ENCODE peak calls at places on chromosomes 2 and 18, in five cellular contexts. One of them, this sample, is unnamed.
A peak's percentile ranks its signal among the peaks of the same experiment; 100 is the strongest.

GRCh38 chr18:3528251-3528650 is 78.3 kb downstream of the TGIF1 start:
- DNase-seq in nephron progenitor cell: no peak
- DNase-seq in Calu3: no peak
- DNase-seq in AG04450: no peak
- DNase-seq in neural crest cell: no peak
- DNase-seq in this sample: no peak

GRCh38 chr2:24586955-24587354 is 95.9 kb downstream of the NCOA1 start:
- DNase-seq in nephron progenitor cell: no peak
- DNase-seq in Calu3: no peak
- DNase-seq in AG04450: no peak
- DNase-seq in neural crest cell: no peak
- DNase-seq in this sample: no peak

GRCh38 chr2:150520887-150521664 is 33.6 kb upstream of the RND3 start:
- DNase-seq in nephron progenitor cell: no peak
- DNase-seq in Calu3: peak; percentile 47
- DNase-seq in AG04450: no peak
- DNase-seq in neural crest cell: no peak
- DNase-seq in this sample: no peak

GRCh38 chr2:2899826-2900225 is 477.8 kb downstream of the EIPR1 start:
- DNase-seq in nephron progenitor cell: no peak
- DNase-seq in Calu3: no peak
- DNase-seq in AG04450: no peak
- DNase-seq in neural crest cell: no peak
- DNase-seq in this sample: no peak

GRCh38 chr18:8367217-8367988 is 241.8 kb upstream of the RAB12 start:
- DNase-seq in nephron progenitor cell: peak; percentile 73
- DNase-seq in Calu3: peak; percentile 70
- DNase-seq in AG04450: no peak
- DNase-seq in neural crest cell: peak; percentile 50
- DNase-seq in this sample: no peak

GRCh38 chr18:49548266-49548665 is 13.6 kb upstream of the LIPG start:
- DNase-seq in nephron progenitor cell: no peak
- DNase-seq in Calu3: peak; percentile 41
- DNase-seq in AG04450: peak; percentile 72
- DNase-seq in neural crest cell: no peak
- DNase-seq in this sample: no peak

GRCh38 chr18:58176915-58177717 is 133.1 kb downstream of the NEDD4L start:
- DNase-seq in nephron progenitor cell: no peak
- DNase-seq in Calu3: peak; percentile 63
- DNase-seq in AG04450: peak; percentile 81
- DNase-seq in neural crest cell: no peak
- DNase-seq in this sample: peak; percentile 75

GRCh38 chr2:65159261-65159660 is 29.4 kb upstream of the RAB1A start:
- DNase-seq in nephron progenitor cell: no peak
- DNase-seq in Calu3: no peak
- DNase-seq in AG04450: no peak
- DNase-seq in neural crest cell: no peak
- DNase-seq in this sample: no peak

GRCh38 chr2:136255648-136256461 is 137.9 kb upstream of the CXCR4 start:
- DNase-seq in nephron progenitor cell: no peak
- DNase-seq in Calu3: no peak
- DNase-seq in AG04450: no peak
- DNase-seq in neural crest cell: no peak
- DNase-seq in this sample: no peak

GRCh38 chr2:166612214-166612613 is 118.2 kb upstream of the SCN7A start:
- DNase-seq in nephron progenitor cell: no peak
- DNase-seq in Calu3: no peak
- DNase-seq in AG04450: no peak
- DNase-seq in neural crest cell: no peak
- DNase-seq in this sample: no peak

GRCh38 chr2:166610180-166610919 is 116.3 kb upstream of the SCN7A start:
- DNase-seq in nephron progenitor cell: peak; percentile 44
- DNase-seq in Calu3: no peak
- DNase-seq in AG04450: no peak
- DNase-seq in neural crest cell: no peak
- DNase-seq in this sample: no peak

GRCh38 chr2:166613226-166613625 is 119.2 kb upstream of the SCN7A start:
- DNase-seq in nephron progenitor cell: no peak
- DNase-seq in Calu3: no peak
- DNase-seq in AG04450: no peak
- DNase-seq in neural crest cell: no peak
- DNase-seq in this sample: no peak

GRCh38 chr2:166614027-166614426 is 120.0 kb upstream of the SCN7A start:
- DNase-seq in nephron progenitor cell: no peak
- DNase-seq in Calu3: no peak
- DNase-seq in AG04450: no peak
- DNase-seq in neural crest cell: no peak
- DNase-seq in this sample: no peak

DNA sequence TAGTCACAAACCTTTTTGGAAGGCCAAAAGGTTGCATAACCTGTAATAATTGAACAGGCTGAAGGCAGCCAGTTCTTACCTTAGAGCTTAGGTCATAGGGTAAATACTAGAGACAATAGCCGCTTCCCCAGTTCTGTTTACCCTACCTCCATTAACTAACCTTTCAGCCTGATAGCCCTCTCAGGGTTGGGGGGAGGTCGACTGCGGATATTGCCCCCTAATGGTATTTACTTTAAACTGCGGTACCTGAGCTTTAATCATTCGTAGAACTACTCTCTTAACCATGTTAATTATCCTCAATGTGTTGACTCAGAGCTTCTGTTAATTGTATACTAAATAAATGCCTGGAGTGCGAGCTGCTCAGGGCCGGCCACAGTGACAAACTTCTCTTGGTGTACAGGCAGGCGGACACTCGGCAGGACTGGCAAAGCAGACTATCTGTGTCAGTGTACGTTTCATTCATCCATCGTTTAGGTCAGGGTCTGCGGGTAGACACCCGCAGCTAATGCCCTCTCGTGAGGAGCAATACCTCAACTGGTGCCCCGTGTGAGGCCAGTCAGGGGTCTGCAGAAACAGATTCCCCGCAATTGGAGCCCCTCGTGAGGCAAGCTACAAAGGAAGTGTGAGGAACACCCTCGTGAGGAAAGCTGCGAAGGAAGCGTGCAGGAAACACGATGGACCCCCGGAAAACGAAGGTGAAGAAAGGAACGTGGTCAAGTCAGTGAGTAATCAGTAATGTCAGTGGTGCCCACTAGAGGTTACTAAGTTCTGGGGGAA is 115.3 kb upstream of the SCN7A start:
- DNase-seq in nephron progenitor cell: no peak
- DNase-seq in Calu3: no peak
- DNase-seq in AG04450: no peak
- DNase-seq in neural crest cell: no peak
- DNase-seq in this sample: no peak
- TF ChIP-seq CTCF in nephron progenitor cell: no peak
- TF ChIP-seq CTCF in Calu3: no peak
- TF ChIP-seq CTCF in AG04450: no peak
- TF ChIP-seq CTCF in neural crest cell: no peak
- TF ChIP-seq CTCF in this sample: no peak

GRCh38 chr2:88856409-88857135 is 165.1 kb downstream of the RPIA start:
- DNase-seq in nephron progenitor cell: no peak
- DNase-seq in Calu3: no peak
- DNase-seq in AG04450: no peak
- DNase-seq in neural crest cell: no peak
- DNase-seq in this sample: no peak
- TF ChIP-seq CTCF in nephron progenitor cell: no peak
- TF ChIP-seq CTCF in Calu3: no peak
- TF ChIP-seq CTCF in AG04450: no peak
- TF ChIP-seq CTCF in neural crest cell: no peak
- TF ChIP-seq CTCF in this sample: no peak

GRCh38 chr2:190943706-190944105 is 63.1 kb downstream of the GLS start:
- DNase-seq in nephron progenitor cell: no peak
- DNase-seq in Calu3: no peak
- DNase-seq in AG04450: no peak
- DNase-seq in neural crest cell: no peak
- DNase-seq in this sample: no peak

GRCh38 chr2:190947139-190947538 is 66.5 kb downstream of the GLS start:
- DNase-seq in nephron progenitor cell: no peak
- DNase-seq in Calu3: no peak
- DNase-seq in AG04450: no peak
- DNase-seq in neural crest cell: no peak
- DNase-seq in this sample: no peak

GRCh38 chr2:190950566-190950991 is 63.4 kb downstream of the STAT1 start:
- DNase-seq in nephron progenitor cell: no peak
- DNase-seq in Calu3: no peak
- DNase-seq in AG04450: no peak
- DNase-seq in neural crest cell: no peak
- DNase-seq in this sample: no peak

GRCh38 chr2:190948671-190949070 is 65.3 kb downstream of the STAT1 start:
- DNase-seq in nephron progenitor cell: no peak
- DNase-seq in Calu3: peak; percentile 44
- DNase-seq in AG04450: no peak
- DNase-seq in neural crest cell: no peak
- DNase-seq in this sample: no peak

GRCh38 chr2:190947711-190948251 is 66.2 kb downstream of the STAT1 start:
- DNase-seq in nephron progenitor cell: no peak
- DNase-seq in Calu3: peak; percentile 43
- DNase-seq in AG04450: peak; percentile 59
- DNase-seq in neural crest cell: no peak
- DNase-seq in this sample: peak; percentile 15
- TF ChIP-seq CTCF in nephron progenitor cell: no peak
- TF ChIP-seq CTCF in Calu3: no peak
- TF ChIP-seq CTCF in AG04450: peak; percentile 28
- TF ChIP-seq CTCF in neural crest cell: no peak
- TF ChIP-seq CTCF in this sample: peak; percentile 19

GRCh38 chr2:173572848-173573247 is 218.2 kb downstream of the CDCA7 start:
- DNase-seq in nephron progenitor cell: no peak
- DNase-seq in Calu3: no peak
- DNase-seq in AG04450: no peak
- DNase-seq in neural crest cell: no peak
- DNase-seq in this sample: no peak

GRCh38 chr2:173571887-173572680 is 217.4 kb downstream of the CDCA7 start:
- DNase-seq in nephron progenitor cell: no peak
- DNase-seq in Calu3: no peak
- DNase-seq in AG04450: no peak
- DNase-seq in neural crest cell: no peak
- DNase-seq in this sample: no peak

GRCh38 chr2:173574304-173574703 is 219.6 kb downstream of the CDCA7 start:
- DNase-seq in nephron progenitor cell: no peak
- DNase-seq in Calu3: no peak
- DNase-seq in AG04450: no peak
- DNase-seq in neural crest cell: no peak
- DNase-seq in this sample: no peak

GRCh38 chr2:173568054-173568453 is 213.4 kb downstream of the CDCA7 start:
- DNase-seq in nephron progenitor cell: peak; percentile 30
- DNase-seq in Calu3: peak; percentile 73
- DNase-seq in AG04450: no peak
- DNase-seq in neural crest cell: peak; percentile 26
- DNase-seq in this sample: no peak

DNA sequence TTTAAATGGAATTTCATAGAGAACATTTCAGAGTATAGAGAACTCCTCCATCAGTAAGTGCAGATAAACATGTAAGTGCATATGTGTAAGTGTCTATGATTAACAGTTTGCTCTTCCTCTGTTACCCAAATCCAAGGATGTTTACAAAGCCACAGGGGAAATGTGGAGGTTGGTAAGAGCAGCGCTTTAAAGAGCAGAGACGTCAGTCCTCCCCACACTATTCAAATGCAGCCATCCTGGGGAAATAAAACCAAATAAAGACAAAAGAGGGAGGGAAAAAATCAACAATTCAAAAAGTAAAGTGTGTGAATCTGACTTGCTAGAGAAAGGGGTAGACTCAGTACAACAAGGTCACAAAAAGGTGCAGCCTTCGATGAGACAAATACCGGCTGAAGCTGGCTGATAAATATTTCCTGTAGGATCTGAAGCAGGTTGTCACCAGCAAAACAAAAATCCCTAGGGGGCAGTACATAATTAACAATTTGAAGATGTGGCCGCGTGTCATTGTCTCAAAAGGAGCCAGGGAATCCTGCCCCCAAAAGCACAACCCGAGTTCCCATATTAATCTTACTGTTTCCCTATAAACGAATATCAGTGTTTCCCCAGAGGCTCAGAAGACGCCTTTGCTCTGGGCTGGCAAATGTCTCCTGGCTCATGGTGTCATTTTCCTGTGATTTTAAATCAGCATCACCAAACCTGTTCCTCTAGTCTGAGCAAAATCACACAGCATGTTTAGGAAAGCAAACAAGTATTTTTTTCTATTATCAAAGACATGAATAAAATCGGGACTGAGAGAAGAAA is 216.5 kb downstream of the CDCA7 start:
- DNase-seq in nephron progenitor cell: peak; percentile 17
- DNase-seq in Calu3: peak; percentile 34
- DNase-seq in AG04450: no peak
- DNase-seq in neural crest cell: no peak
- DNase-seq in this sample: no peak
- TF ChIP-seq CTCF in nephron progenitor cell: peak; percentile 25
- TF ChIP-seq CTCF in Calu3: peak; percentile 75
- TF ChIP-seq CTCF in AG04450: peak; percentile 45
- TF ChIP-seq CTCF in neural crest cell: peak; percentile 64
- TF ChIP-seq CTCF in this sample: peak; percentile 26

This sample was measured in AG09319.